ENCODE peak calls at places on chromosomes 3 and 15, in six cellular contexts. K, H, Q, T, E and O are unnamed samples.

GRCh38 chr3:20310629-20311028 is 124.6 kb upstream of the SGO1 start:
- DNase-seq in K (no peak), H (no peak), Q (no peak), T (no peak), E (no peak), O (no peak)

GRCh38 chr3:188204516-188204915 is 50.6 kb downstream of the LPP start:
- DNase-seq in K (no peak), H (no peak), Q (no peak), T (no peak), E (no peak), O (no peak)

GRCh38 chr3:126965526-126966080 is 17.3 kb upstream of the PLXNA1 start:
- DNase-seq in K (no peak), H (no peak), Q (no peak), T (no peak), E (no peak), O (no peak)

GRCh38 chr3:131007256-131007655 is 19.4 kb downstream of the ASTE1 start:
- DNase-seq in K (no peak), H (no peak), Q (no peak), T (no peak), E (no peak), O (no peak)

GRCh38 chr3:24305795-24306467 is 188.7 kb downstream of the THRB start:
- DNase-seq in K (no peak), H (no peak), Q (no peak), T (no peak), E (no peak), O (peak)

GRCh38 chr3:127729556-127730056 is 56.9 kb downstream of the ABTB1 start:
- DNase-seq in K (no peak), H (no peak), Q (peak), T (no peak), E (no peak), O (no peak)

GRCh38 chr3:187264946-187265345 is 26.6 kb downstream of the MASP1 start:
- DNase-seq in K (no peak), H (no peak), Q (no peak), T (no peak), E (no peak), O (no peak)

GRCh38 chr15:79050977-79051376 is 39.6 kb downstream of the RASGRF1 start:
- DNase-seq in K (no peak), H (no peak), Q (no peak), T (no peak), E (no peak), O (no peak)

GRCh38 chr15:51377038-51377761 is 35.7 kb downstream of the GLDN start:
- DNase-seq in K (no peak), H (no peak), Q (no peak), T (peak), E (no peak), O (no peak)

GRCh38 chr3:80889643-80890042 is 871.8 kb downstream of the GBE1 start:
- DNase-seq in K (no peak), H (no peak), Q (no peak), T (no peak), E (no peak), O (no peak)

GRCh38 chr15:85314653-85315052 is 65.8 kb upstream of the AKAP13 start:
- DNase-seq in K (no peak), H (no peak), Q (no peak), T (no peak), E (no peak), O (no peak)

GRCh38 chr3:122977645-122978466 is 49.7 kb downstream of the SEMA5B start:
- DNase-seq in K (no peak), H (peak), Q (no peak), T (peak), E (no peak), O (peak)

GRCh38 chr3:32781211-32781968 is 36.4 kb upstream of the TRIM71 start:
- DNase-seq in K (peak), H (peak), Q (peak), T (peak), E (peak), O (peak)

GRCh38 chr15:45637552-45638033 is 2.8 kb downstream of the SQOR start:
- DNase-seq in K (peak), H (no peak), Q (peak), T (peak), E (peak), O (no peak)

GRCh38 chr15:81040757-81041156 is 40.0 kb downstream of the TLNRD1 start:
- DNase-seq in K (no peak), H (no peak), Q (no peak), T (no peak), E (no peak), O (no peak)

GRCh38 chr3:30357897-30358296 is 248.5 kb upstream of the TGFBR2 start:
- DNase-seq in K (no peak), H (no peak), Q (no peak), T (no peak), E (no peak), O (no peak)

GRCh38 chr3:40657623-40658022 is 132.9 kb downstream of the ZNF621 start:
- DNase-seq in K (no peak), H (no peak), Q (no peak), T (no peak), E (no peak), O (no peak)

GRCh38 chr3:106063909-106064308 is 195.1 kb upstream of the CBLB start:
- DNase-seq in K (no peak), H (no peak), Q (no peak), T (no peak), E (no peak), O (no peak)

GRCh38 chr3:188520466-188520865 is 366.5 kb downstream of the LPP start:
- DNase-seq in K (no peak), H (no peak), Q (no peak), T (no peak), E (no peak), O (no peak)

GRCh38 chr3:142065932-142066331 is 83.4 kb downstream of the TFDP2 start:
- DNase-seq in K (no peak), H (no peak), Q (no peak), T (no peak), E (no peak), O (peak)

GRCh38 chr3:158711886-158712285 is 20.4 kb downstream of the RARRES1 start:
- DNase-seq in K (no peak), H (no peak), Q (no peak), T (peak), E (no peak), O (peak)